ENCODE peak calls at places on chromosome 18, in nine cellular contexts. V is Right ventricle myocardium superior, E is RKO, D is HTR-8/SVneo, M is iris pigment epithelial cell, B is NCI-H1417, P is GM04504, S is NCI-H1105, Q is NCI-H460. K is an unnamed sample.

GRCh38 chr18:48832961-48833700 is 117.6 kb downstream of the SMAD7 start:
- DNase-seq in V (no peak), E (peak; percentile 91), D (peak; percentile 50), M (peak; percentile 50), B (peak; percentile 93), P (peak; percentile 61), S (peak; percentile 62), Q (no peak), K (no peak)

GRCh38 chr18:51731070-51731469 is 533.6 kb upstream of the MEX3C start:
- DNase-seq in V (no peak), E (no peak), D (no peak), M (no peak), B (no peak), P (no peak), S (no peak), Q (no peak), K (no peak)

GRCh38 chr18:50788284-50788683 is 31.5 kb downstream of the MRO start:
- DNase-seq in V (no peak), E (no peak), D (no peak), M (no peak), B (no peak), P (no peak), S (no peak), Q (no peak), K (no peak)

GRCh38 chr18:58962331-58962730 is 97.7 kb downstream of the ZNF532 start:
- DNase-seq in V (no peak), E (no peak), D (no peak), M (no peak), B (no peak), P (no peak), S (no peak), Q (no peak), K (no peak)

GRCh38 chr18:3177902-3178687 is 41.7 kb downstream of the MYOM1 start:
- DNase-seq in V (peak; percentile 62), E (no peak), D (no peak), M (no peak), B (no peak), P (peak; percentile 17), S (no peak), Q (no peak), K (no peak)

GRCh38 chr18:7567487-7568425 is 640 bp downstream of the PTPRM start:
- DNase-seq in V (peak; percentile 71), E (no peak), D (peak; percentile 18), M (peak; percentile 79), B (peak; percentile 60), P (no peak), S (no peak), Q (no peak), K (no peak)

GRCh38 chr18:9714832-9715343 is 6.8 kb downstream of the RAB31 start:
- DNase-seq in V (no peak), E (no peak), D (no peak), M (no peak), B (no peak), P (no peak), S (no peak), Q (no peak), K (no peak)

GRCh38 chr18:8661754-8662573 is 43.4 kb upstream of the MTCL1 start:
- DNase-seq in V (no peak), E (no peak), D (no peak), M (peak; percentile 49), B (peak; percentile 99), P (peak; percentile 30), S (peak; percentile 80), Q (no peak), K (peak; percentile 68)

GRCh38 chr18:62258606-62259005 is 66.5 kb upstream of the TNFRSF11A start:
- DNase-seq in V (no peak), E (no peak), D (no peak), M (no peak), B (no peak), P (no peak), S (no peak), Q (no peak), K (no peak)

GRCh38 chr18:55577812-55578539 is 10.0 kb downstream of the TCF4 start:
- DNase-seq in V (no peak), E (no peak), D (no peak), M (no peak), B (peak; percentile 91), P (no peak), S (no peak), Q (no peak), K (no peak)

GRCh38 chr18:48842259-48843061 is 108.3 kb downstream of the SMAD7 start:
- DNase-seq in V (no peak), E (no peak), D (no peak), M (peak; percentile 67), B (no peak), P (no peak), S (no peak), Q (no peak), K (no peak)

GRCh38 chr18:32454667-32455066 is 16.0 kb downstream of the GAREM1 start:
- DNase-seq in V (no peak), E (no peak), D (no peak), M (no peak), B (no peak), P (no peak), S (no peak), Q (no peak), K (no peak)

GRCh38 chr18:23401400-23402347 is 51.4 kb upstream of the RIOK3 start:
- DNase-seq in V (no peak), E (no peak), D (peak; percentile 43), M (peak; percentile 77), B (peak; percentile 87), P (no peak), S (no peak), Q (no peak), K (no peak)

GRCh38 chr18:62754026-62754425 is 38.7 kb downstream of the PHLPP1 start:
- DNase-seq in V (no peak), E (no peak), D (no peak), M (no peak), B (no peak), P (no peak), S (no peak), Q (no peak), K (no peak)

GRCh38 chr18:6610436-6610835 is 119.1 kb upstream of the ARHGAP28 start:
- DNase-seq in V (no peak), E (no peak), D (no peak), M (no peak), B (no peak), P (peak; percentile 52), S (no peak), Q (no peak), K (no peak)

GRCh38 chr18:48319796-48320638 is 89.2 kb downstream of the ZBTB7C start:
- DNase-seq in V (no peak), E (no peak), D (peak; percentile 33), M (peak; percentile 33), B (peak; percentile 95), P (no peak), S (peak; percentile 87), Q (no peak), K (no peak)

GRCh38 chr18:6414118-6414722 is 491 bp downstream of the L3MBTL4 start:
- DNase-seq in V (peak; percentile 75), E (no peak), D (no peak), M (peak; percentile 12), B (no peak), P (no peak), S (no peak), Q (peak; percentile 23), K (no peak)

GRCh38 chr18:45386256-45386655 is 229.0 kb upstream of the SLC14A2 start:
- DNase-seq in V (no peak), E (no peak), D (no peak), M (peak; percentile 6), B (peak; percentile 71), P (no peak), S (peak; percentile 54), Q (peak; percentile 25), K (peak; percentile 39)

GRCh38 chr18:63850010-63850409 is 37.5 kb upstream of the SERPINB2 start:
- DNase-seq in V (no peak), E (peak; percentile 52), D (peak; percentile 17), M (peak; percentile 20), B (peak; percentile 94), P (no peak), S (peak; percentile 39), Q (peak; percentile 79), K (no peak)

GRCh38 chr18:57146956-57147636 is at the start of gene BOD1L2:
- DNase-seq in V (no peak), E (no peak), D (no peak), M (no peak), B (no peak), P (no peak), S (no peak), Q (no peak), K (no peak)

GRCh38 chr18:49206717-49207116 is 253.7 kb downstream of the DYM start:
- DNase-seq in V (no peak), E (no peak), D (no peak), M (peak; percentile 26), B (peak; percentile 24), P (no peak), S (no peak), Q (no peak), K (no peak)

GRCh38 chr18:48833701-48834394 is 116.9 kb downstream of the SMAD7 start:
- DNase-seq in V (no peak), E (peak; percentile 64), D (no peak), M (no peak), B (no peak), P (peak; percentile 8), S (no peak), Q (no peak), K (no peak)

GRCh38 chr18:51135361-51135760 is 62.1 kb downstream of the MEX3C start:
- DNase-seq in V (no peak), E (peak; percentile 84), D (peak; percentile 25), M (peak; percentile 61), B (no peak), P (peak; percentile 24), S (no peak), Q (peak; percentile 74), K (no peak)

GRCh38 chr18:45169610-45170009 is 445.7 kb upstream of the SLC14A2 start:
- DNase-seq in V (peak; percentile 50), E (peak; percentile 40), D (no peak), M (peak; percentile 82), B (no peak), P (peak; percentile 75), S (no peak), Q (peak; percentile 51), K (no peak)

GRCh38 chr18:9627642-9628041 is 13.3 kb upstream of the PPP4R1 start:
- DNase-seq in V (no peak), E (no peak), D (no peak), M (peak; percentile 74), B (no peak), P (no peak), S (no peak), Q (no peak), K (no peak)

GRCh38 chr18:35458271-35458670 is 39.5 kb downstream of the INO80C start:
- DNase-seq in V (no peak), E (no peak), D (no peak), M (no peak), B (peak; percentile 62), P (no peak), S (no peak), Q (no peak), K (no peak)

GRCh38 chr18:70256184-70256583 is 32.7 kb upstream of the SOCS6 start:
- DNase-seq in V (no peak), E (no peak), D (no peak), M (no peak), B (no peak), P (no peak), S (no peak), Q (no peak), K (no peak)

GRCh38 chr18:2903006-2903405 is 56.2 kb downstream of the EMILIN2 start:
- DNase-seq in V (peak; percentile 81), E (no peak), D (no peak), M (peak; percentile 74), B (no peak), P (peak; percentile 74), S (no peak), Q (no peak), K (no peak)